ENCODE peak calls at places on chromosomes 6 and 20, in ten cellular contexts. Z is NCI-H446 treated with DMSO at 0.1 percent for 48 hours; F is GM12865; S is NCI-H2171; Q is A549; T is caudate nucleus; Y is fibroblast of lung; O is stimulated activated CD4-positive, alpha-beta T cell treated with anti-CD3 and anti-CD28 coated beads, Interleukin-12 subunit alpha, Interleukin-12 subunit beta, amount 100 ng/mL, for 4 hours; W is Calu3; A is body of pancreas. P is an unnamed sample.

GRCh38 chr6:44593539-44593944 is 206.0 kb downstream of the CDC5L start:
- DNase-seq in A (peak; percentile 34), Q (peak; percentile 28), Y (peak; percentile 64), Z (peak; percentile 25), W (peak; percentile 68), F (peak; percentile 78), T (no peak), S (peak; percentile 33), O (peak; percentile 57), P (peak; percentile 29)

GRCh38 chr20:33291830-33292355 is 8.9 kb downstream of the BPIFB1 start:
- DNase-seq in Z (no peak), W (peak; percentile 86), Y (peak; percentile 4), O (peak; percentile 65), F (peak; percentile 59), Q (peak; percentile 59), A (peak; percentile 42), T (no peak), S (peak; percentile 29), P (peak; percentile 69)

GRCh38 chr6:85923013-85923430 is 280.3 kb upstream of the SYNCRIP start:
- DNase-seq in T (no peak), S (peak; percentile 1), O (no peak), W (peak; percentile 53), Q (peak; percentile 2), Z (peak; percentile 0), F (peak; percentile 61), Y (peak; percentile 49), A (peak; percentile 64), P (no peak)

GRCh38 chr6:42320762-42321161 is 103.1 kb upstream of the MRPS10 start:
- DNase-seq in Y (peak; percentile 11), Q (no peak), W (no peak), Z (no peak), F (no peak), O (no peak), S (no peak), T (no peak), A (no peak), P (no peak)

GRCh38 chr6:45185403-45186251 is 142.5 kb upstream of the RUNX2 start:
- DNase-seq in Z (no peak), Y (no peak), A (no peak), W (no peak), F (peak; percentile 17), O (no peak), Q (no peak), S (no peak), T (no peak), P (no peak)

GRCh38 chr20:59493926-59494325 is 110.4 kb upstream of the PHACTR3 start:
- DNase-seq in W (no peak), Z (no peak), O (no peak), Y (no peak), S (no peak), A (no peak), T (no peak), F (no peak), Q (no peak), P (no peak)

GRCh38 chr6:84348801-84349200 is 121.4 kb upstream of the CEP162 start:
- DNase-seq in Q (no peak), W (no peak), Z (no peak), S (no peak), T (no peak), F (no peak), A (no peak), Y (no peak), O (no peak), P (no peak)

GRCh38 chr6:157280947-157281346 is 42.4 kb downstream of the TMEM242 start:
- DNase-seq in W (no peak), Q (no peak), T (no peak), Y (no peak), A (no peak), O (no peak), Z (no peak), F (no peak), S (no peak), P (no peak)

GRCh38 chr6:134117409-134117808 is 65.0 kb upstream of the SLC2A12 start:
- DNase-seq in Z (no peak), Y (no peak), F (no peak), A (no peak), W (no peak), T (no peak), Q (no peak), S (peak; percentile 64), O (no peak), P (no peak)

GRCh38 chr20:24608926-24609667 is 139.7 kb downstream of the SYNDIG1 start:
- DNase-seq in T (no peak), Z (no peak), W (no peak), F (peak; percentile 52), Q (no peak), Y (peak; percentile 39), A (no peak), S (no peak), O (no peak), P (no peak)

GRCh38 chr20:44832724-44833123 is 22.4 kb upstream of the RIMS4 start:
- DNase-seq in Q (no peak), W (no peak), F (no peak), S (peak; percentile 67), Y (no peak), A (no peak), Z (peak; percentile 84), O (no peak), T (no peak), P (no peak)

GRCh38 chr20:35315199-35316020 is 23.2 kb upstream of the FAM83C start:
- DNase-seq in F (no peak), S (no peak), Z (no peak), Q (no peak), O (no peak), Y (no peak), A (no peak), T (no peak), W (no peak), P (no peak)

GRCh38 chr6:87908978-87909802 is 138.5 kb upstream of the SPACA1 start:
- DNase-seq in F (no peak), Y (no peak), S (no peak), Q (no peak), O (no peak), W (no peak), Z (no peak), A (no peak), T (no peak), P (no peak)

GRCh38 chr20:50928469-50928868 is 2.8 kb downstream of the ADNP start:
- DNase-seq in Q (no peak), T (no peak), W (no peak), Y (no peak), Z (no peak), O (no peak), A (no peak), S (no peak), F (peak; percentile 44), P (no peak)

GRCh38 chr6:37074053-37074827 is 68.8 kb downstream of the FGD2 start:
- DNase-seq in T (no peak), S (peak; percentile 60), O (no peak), F (no peak), Q (no peak), A (peak; percentile 26), Z (no peak), W (no peak), Y (peak; percentile 55), P (no peak)

GRCh38 chr20:38825901-38826625 is 20.6 kb downstream of the PPP1R16B start:
- DNase-seq in F (no peak), Y (peak; percentile 31), T (no peak), O (no peak), A (peak; percentile 22), W (peak; percentile 53), S (peak; percentile 92), Q (peak; percentile 12), Z (no peak), P (no peak)

GRCh38 chr20:62852841-62853240 is 8.8 kb downstream of the TCFL5 start:
- DNase-seq in O (no peak), W (no peak), Y (no peak), F (no peak), T (no peak), A (no peak), Z (no peak), S (no peak), Q (no peak), P (no peak)

GRCh38 chr6:66376021-66376420 is 669.0 kb upstream of the EYS start:
- DNase-seq in W (no peak), T (no peak), Y (peak; percentile 78), S (no peak), Q (no peak), F (no peak), A (no peak), Z (no peak), O (no peak), P (no peak)

GRCh38 chr6:16337280-16337975 is 99.0 kb downstream of the GMPR start:
- DNase-seq in O (no peak), F (no peak), Y (peak; percentile 95), T (no peak), Q (no peak), Z (peak; percentile 93), A (peak; percentile 71), W (no peak), S (peak; percentile 71), P (peak; percentile 70)

GRCh38 chr20:34575756-34576155 is 17.2 kb downstream of the MAP1LC3A start:
- DNase-seq in S (no peak), Y (no peak), Q (no peak), T (no peak), O (no peak), A (no peak), F (no peak), W (no peak), Z (no peak), P (no peak)

GRCh38 chr6:54681987-54682386 is 164.6 kb upstream of the FAM83B start:
- DNase-seq in F (no peak), W (peak; percentile 13), A (no peak), T (no peak), Q (no peak), Z (no peak), Y (peak; percentile 84), O (no peak), S (no peak), P (no peak)

GRCh38 chr20:61288331-61288784 is 36.3 kb downstream of the CDH4 start:
- DNase-seq in Z (no peak), S (no peak), A (no peak), O (no peak), Q (no peak), W (no peak), F (no peak), T (no peak), Y (no peak), P (no peak)

GRCh38 chr6:110287462-110288341 is 70.4 kb downstream of the METTL24 start:
- DNase-seq in Y (no peak), F (no peak), O (no peak), Q (no peak), W (no peak), T (no peak), S (no peak), A (no peak), Z (no peak), P (no peak)

GRCh38 chr6:157944983-157945931 is 36.4 kb upstream of the SYNJ2 start:
- DNase-seq in A (no peak), Q (no peak), W (no peak), F (no peak), Y (peak; percentile 70), T (no peak), S (no peak), Z (no peak), O (peak; percentile 21), P (no peak)

GRCh38 chr6:3542032-3542640 is 85.3 kb upstream of the SLC22A23 start:
- DNase-seq in A (no peak), F (no peak), Z (no peak), Y (no peak), O (no peak), S (no peak), T (no peak), W (no peak), Q (no peak), P (no peak)

GRCh38 chr6:141326426-141326825 is 806.3 kb upstream of the GJE1 start:
- DNase-seq in S (no peak), T (no peak), Z (no peak), O (peak; percentile 15), Y (peak; percentile 99), W (peak; percentile 27), Q (peak; percentile 34), F (peak; percentile 40), A (peak; percentile 13), P (no peak)

GRCh38 chr20:61640171-61640570 is 388.1 kb downstream of the CDH4 start:
- DNase-seq in A (no peak), F (no peak), Z (no peak), Y (peak; percentile 21), W (no peak), S (no peak), Q (no peak), T (no peak), O (no peak), P (no peak)

GRCh38 chr6:13360671-13361540 is 32.6 kb upstream of the TBC1D7 start:
- DNase-seq in T (no peak), W (no peak), F (no peak), A (no peak), Z (no peak), O (no peak), Q (no peak), S (no peak), Y (no peak), P (no peak)

P was measured in stomach.